ENCODE peak calls at places on chromosomes 11 and 22, in four cellular contexts. J, F, T and G are unnamed samples.

GRCh38 chr11:34149786-34150185 is 44.4 kb downstream of the NAT10 start:
- DNase-seq in J (no peak), F (peak), T (no peak), G (no peak)

GRCh38 chr11:44978279-44978960 is 27.7 kb upstream of the TP53I11 start:
- DNase-seq in T (no peak), J (no peak), F (no peak), G (no peak)

GRCh38 chr22:44574057-44574456 is 76.0 kb upstream of the RTL6 start:
- DNase-seq in F (peak), T (peak), J (peak), G (no peak)

GRCh38 chr22:25375683-25376082 is 156.2 kb downstream of the CRYBB2 start:
- DNase-seq in J (no peak), T (no peak), F (no peak), G (no peak)

GRCh38 chr11:17606206-17607082 is 59.4 kb downstream of the OTOG start:
- DNase-seq in T (no peak), J (peak), F (no peak), G (no peak)

GRCh38 chr11:70575396-70576060 is 177.2 kb downstream of the CTTN start:
- DNase-seq in T (no peak), J (no peak), F (no peak), G (peak)

GRCh38 chr11:125942771-125943428 is 2.9 kb upstream of the VSIG10L2 start:
- DNase-seq in J (no peak), F (no peak), T (no peak), G (no peak)

GRCh38 chr11:34252015-34252414 is 105.8 kb downstream of the ABTB2 start:
- DNase-seq in T (no peak), F (no peak), J (no peak), G (no peak)

GRCh38 chr11:8357505-8357888 is 93.8 kb upstream of the LMO1 start:
- DNase-seq in T (no peak), J (no peak), F (no peak), G (no peak)

GRCh38 chr11:111514216-111515031 is at the start of gene HOATZ:
- DNase-seq in T (no peak), F (no peak), J (no peak), G (no peak)

GRCh38 chr11:128434411-128434810 is 152.9 kb downstream of the ETS1 start:
- DNase-seq in J (no peak), T (no peak), F (no peak), G (no peak)

GRCh38 chr11:67309166-67309565 is 5.8 kb downstream of the SSH3 start:
- DNase-seq in T (no peak), F (no peak), J (no peak), G (no peak)